ENCODE peak calls at places on chromosomes 12 and 14, in six cellular contexts. One of them, this sample, is unnamed.

GRCh38 chr12:128682542-128683315 is 141.0 kb downstream of the SLC15A4 start:
- DNase-seq in K562: no peak
- DNase-seq in HepG2: no peak
- DNase-seq in H1: no peak
- DNase-seq in HCT116: no peak
- DNase-seq in GM12878: no peak
- DNase-seq in this sample: no peak

GRCh38 chr14:51554953-51555352 is 96.8 kb upstream of the FRMD6 start:
- DNase-seq in K562: no peak
- DNase-seq in HepG2: no peak
- DNase-seq in H1: no peak
- DNase-seq in HCT116: no peak
- DNase-seq in GM12878: no peak
- DNase-seq in this sample: no peak

GRCh38 chr14:90777830-90778467 is 38.3 kb downstream of the TTC7B start:
- DNase-seq in K562: peak
- DNase-seq in HepG2: no peak
- DNase-seq in H1: no peak
- DNase-seq in HCT116: no peak
- DNase-seq in GM12878: no peak
- DNase-seq in this sample: no peak

GRCh38 chr14:30223385-30223785 is 295.7 kb upstream of the PRKD1 start:
- DNase-seq in K562: peak
- DNase-seq in HepG2: peak
- DNase-seq in H1: no peak
- DNase-seq in HCT116: peak
- DNase-seq in GM12878: no peak
- DNase-seq in this sample: no peak

GRCh38 chr14:103854822-103855733 is 7.7 kb upstream of the PPP1R13B start:
- DNase-seq in K562: peak
- DNase-seq in HepG2: peak
- DNase-seq in H1: peak
- DNase-seq in HCT116: no peak
- DNase-seq in GM12878: no peak
- DNase-seq in this sample: peak

GRCh38 chr14:59771577-59771976 is 99.0 kb downstream of the RTN1 start:
- DNase-seq in K562: no peak
- DNase-seq in HepG2: no peak
- DNase-seq in H1: no peak
- DNase-seq in HCT116: no peak
- DNase-seq in GM12878: no peak
- DNase-seq in this sample: no peak

GRCh38 chr14:100223332-100224171 is 15.4 kb upstream of the YY1 start:
- DNase-seq in K562: peak
- DNase-seq in HepG2: peak
- DNase-seq in H1: no peak
- DNase-seq in HCT116: no peak
- DNase-seq in GM12878: no peak
- DNase-seq in this sample: no peak

GRCh38 chr14:55864890-55865655 is 253.1 kb upstream of the PELI2 start:
- DNase-seq in K562: peak
- DNase-seq in HepG2: no peak
- DNase-seq in H1: peak
- DNase-seq in HCT116: no peak
- DNase-seq in GM12878: no peak
- DNase-seq in this sample: peak

GRCh38 chr14:89617471-89618291 is 200.6 kb upstream of the FOXN3 start:
- DNase-seq in K562: no peak
- DNase-seq in HepG2: peak
- DNase-seq in H1: no peak
- DNase-seq in HCT116: no peak
- DNase-seq in GM12878: no peak
- DNase-seq in this sample: no peak

GRCh38 chr14:102630405-102630804 is 38.0 kb downstream of the RCOR1 start:
- DNase-seq in K562: peak
- DNase-seq in HepG2: no peak
- DNase-seq in H1: no peak
- DNase-seq in HCT116: no peak
- DNase-seq in GM12878: no peak
- DNase-seq in this sample: no peak

GRCh38 chr12:96359328-96359727 is 40.9 kb downstream of the CDK17 start:
- DNase-seq in K562: no peak
- DNase-seq in HepG2: no peak
- DNase-seq in H1: no peak
- DNase-seq in HCT116: no peak
- DNase-seq in GM12878: no peak
- DNase-seq in this sample: no peak

GRCh38 chr12:130976171-130976720 is 22.5 kb downstream of the ADGRD1 start:
- DNase-seq in K562: no peak
- DNase-seq in HepG2: no peak
- DNase-seq in H1: no peak
- DNase-seq in HCT116: no peak
- DNase-seq in GM12878: no peak
- DNase-seq in this sample: no peak

GRCh38 chr12:43009307-43009706 is 419.8 kb upstream of the PRICKLE1 start:
- DNase-seq in K562: peak
- DNase-seq in HepG2: no peak
- DNase-seq in H1: no peak
- DNase-seq in HCT116: no peak
- DNase-seq in GM12878: no peak
- DNase-seq in this sample: no peak

GRCh38 chr12:46503637-46504036 is 131.1 kb upstream of the SLC38A2 start:
- DNase-seq in K562: no peak
- DNase-seq in HepG2: no peak
- DNase-seq in H1: no peak
- DNase-seq in HCT116: no peak
- DNase-seq in GM12878: no peak
- DNase-seq in this sample: no peak

GRCh38 chr14:100885196-100886030 is 18.1 kb downstream of the RTL1 start:
- DNase-seq in K562: no peak
- DNase-seq in HepG2: no peak
- DNase-seq in H1: no peak
- DNase-seq in HCT116: no peak
- DNase-seq in GM12878: no peak
- DNase-seq in this sample: no peak

DNA sequence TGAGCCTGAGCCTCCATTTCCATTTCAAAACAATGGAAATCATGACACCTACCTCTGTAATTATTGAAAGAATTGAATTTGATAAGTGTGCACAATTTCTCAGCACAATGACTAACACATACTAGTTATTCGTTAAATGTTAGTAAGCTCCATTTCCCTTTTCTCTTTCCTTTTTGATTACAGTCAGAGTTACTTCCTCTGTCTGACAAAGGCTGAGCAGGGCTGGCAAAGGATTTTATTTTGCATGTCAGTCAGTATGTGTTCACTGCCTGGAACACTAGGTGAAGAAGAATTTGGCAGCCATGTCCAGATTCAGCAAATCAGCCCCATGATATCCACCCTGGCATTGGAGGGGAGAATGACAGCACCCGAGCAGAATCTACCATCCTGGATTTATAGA is 12.2 kb upstream of the RHOJ start:
- DNase-seq in K562: no peak
- DNase-seq in HepG2: no peak
- DNase-seq in H1: no peak
- DNase-seq in HCT116: no peak
- DNase-seq in GM12878: no peak
- DNase-seq in this sample: no peak
- TF ChIP-seq SP1 in K562: no peak
- TF ChIP-seq SP1 in HepG2: no peak
- TF ChIP-seq SP1 in H1: no peak
- TF ChIP-seq SP1 in HCT116: no peak
- TF ChIP-seq SP1 in GM12878: no peak
- TF ChIP-seq SP1 in this sample: no peak

GRCh38 chr12:2795291-2796186 is 769 bp downstream of the FKBP4 start:
- DNase-seq in K562: peak
- DNase-seq in HepG2: peak
- DNase-seq in H1: peak
- DNase-seq in HCT116: no peak
- DNase-seq in GM12878: no peak
- DNase-seq in this sample: peak

GRCh38 chr12:2793561-2793960 is 1.2 kb upstream of the FKBP4 start:
- DNase-seq in K562: no peak
- DNase-seq in HepG2: no peak
- DNase-seq in H1: no peak
- DNase-seq in HCT116: no peak
- DNase-seq in GM12878: no peak
- DNase-seq in this sample: no peak

GRCh38 chr12:2792670-2793500 is 1.9 kb upstream of the FKBP4 start:
- DNase-seq in K562: peak
- DNase-seq in HepG2: no peak
- DNase-seq in H1: no peak
- DNase-seq in HCT116: no peak
- DNase-seq in GM12878: no peak
- DNase-seq in this sample: no peak

GRCh38 chr12:2794736-2795289 is at the start of gene FKBP4:
- DNase-seq in K562: peak
- DNase-seq in HepG2: peak
- DNase-seq in H1: peak
- DNase-seq in HCT116: peak
- DNase-seq in GM12878: no peak
- DNase-seq in this sample: peak

DNA sequence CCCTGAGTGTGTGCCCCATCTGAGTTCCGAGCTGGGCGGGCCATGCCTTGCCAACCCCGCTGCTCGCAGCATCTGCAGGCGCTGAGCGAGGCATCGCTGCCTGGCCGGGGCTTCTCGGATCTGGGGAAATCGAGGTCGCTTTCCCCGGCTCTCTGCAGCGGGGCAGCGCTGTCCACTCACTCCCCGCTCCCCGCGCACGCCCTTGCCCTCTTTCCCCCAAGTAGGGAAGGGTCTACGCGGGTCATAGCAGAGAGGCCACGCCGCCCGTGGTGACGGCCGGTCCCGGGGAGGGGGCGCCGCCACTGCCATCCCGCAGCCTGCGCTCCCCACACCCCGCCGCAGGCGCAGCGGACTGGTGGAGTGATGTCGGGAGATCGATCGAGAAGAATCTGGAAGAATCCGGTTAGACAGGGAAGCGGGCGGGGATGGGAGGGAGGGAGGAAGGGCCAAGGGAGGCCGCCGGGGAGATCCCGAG is 472 bp upstream of the FKBP4 start:
- DNase-seq in K562: no peak
- DNase-seq in HepG2: no peak
- DNase-seq in H1: peak
- DNase-seq in HCT116: no peak
- DNase-seq in GM12878: no peak
- DNase-seq in this sample: no peak
- TF ChIP-seq ATF3 in K562: no peak
- TF ChIP-seq ATF3 in HepG2: no peak
- TF ChIP-seq ATF3 in H1: no peak
- TF ChIP-seq ATF3 in HCT116: no peak
- TF ChIP-seq ATF3 in GM12878: no peak
- TF ChIP-seq ATF3 in this sample: no peak

DNA sequence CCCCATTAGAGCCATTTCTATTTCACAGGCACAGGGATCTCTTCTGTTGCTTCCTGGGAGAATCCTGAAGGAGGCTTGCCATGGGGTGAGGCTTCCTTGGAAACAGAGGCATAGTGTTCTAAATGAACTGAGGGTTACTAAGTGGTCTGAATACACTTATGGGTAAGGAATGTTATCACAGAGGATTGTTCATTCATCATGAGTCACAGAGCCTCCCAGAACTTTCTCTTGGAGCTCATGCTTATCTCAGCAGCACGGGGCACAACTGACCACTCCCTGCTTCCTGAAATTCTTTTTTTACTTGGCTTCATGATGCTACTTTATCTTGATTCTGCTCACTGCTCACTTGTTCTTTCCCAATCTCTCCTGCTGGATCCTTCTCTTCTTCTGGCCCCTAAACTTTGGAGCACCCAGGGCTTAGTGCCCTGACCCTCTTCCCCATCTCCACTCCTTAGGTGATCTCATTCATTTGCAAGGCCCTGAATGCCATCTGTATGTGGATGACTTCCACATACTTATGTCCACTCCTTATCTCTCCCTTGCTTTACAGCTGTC is 57.9 kb downstream of the ANO6 start:
- DNase-seq in K562: peak
- DNase-seq in HepG2: peak
- DNase-seq in H1: no peak
- DNase-seq in HCT116: peak
- DNase-seq in GM12878: no peak
- DNase-seq in this sample: no peak
- TF ChIP-seq SP1 in K562: peak
- TF ChIP-seq SP1 in HepG2: no peak
- TF ChIP-seq SP1 in H1: no peak
- TF ChIP-seq SP1 in HCT116: peak
- TF ChIP-seq SP1 in GM12878: no peak
- TF ChIP-seq SP1 in this sample: no peak

GRCh38 chr12:52427083-52427482 is 7.1 kb downstream of the KRT75 start:
- DNase-seq in K562: no peak
- DNase-seq in HepG2: no peak
- DNase-seq in H1: no peak
- DNase-seq in HCT116: peak
- DNase-seq in GM12878: no peak
- DNase-seq in this sample: no peak

GRCh38 chr12:52423035-52423434 is 11.1 kb downstream of the KRT75 start:
- DNase-seq in K562: no peak
- DNase-seq in HepG2: no peak
- DNase-seq in H1: no peak
- DNase-seq in HCT116: no peak
- DNase-seq in GM12878: no peak
- DNase-seq in this sample: no peak

GRCh38 chr12:52425466-52425865 is 8.7 kb downstream of the KRT75 start:
- DNase-seq in K562: no peak
- DNase-seq in HepG2: no peak
- DNase-seq in H1: no peak
- DNase-seq in HCT116: no peak
- DNase-seq in GM12878: no peak
- DNase-seq in this sample: no peak

GRCh38 chr12:52426034-52426433 is 8.1 kb downstream of the KRT75 start:
- DNase-seq in K562: no peak
- DNase-seq in HepG2: no peak
- DNase-seq in H1: no peak
- DNase-seq in HCT116: no peak
- DNase-seq in GM12878: no peak
- DNase-seq in this sample: no peak

GRCh38 chr12:52423661-52424503 is 10.3 kb downstream of the KRT75 start:
- DNase-seq in K562: no peak
- DNase-seq in HepG2: no peak
- DNase-seq in H1: no peak
- DNase-seq in HCT116: no peak
- DNase-seq in GM12878: no peak
- DNase-seq in this sample: no peak
- TF ChIP-seq ATF3 in K562: no peak
- TF ChIP-seq ATF3 in HepG2: no peak
- TF ChIP-seq ATF3 in H1: no peak
- TF ChIP-seq ATF3 in HCT116: no peak
- TF ChIP-seq ATF3 in GM12878: no peak
- TF ChIP-seq ATF3 in this sample: no peak

This sample was measured in WTC11.